ENCODE peak calls at places on chromosomes 7 and 10, in ten cellular contexts. One of them, this sample, is unnamed.

GRCh38 chr10:12455774-12456173 is 106.4 kb downstream of the CAMK1D start:
- DNase-seq in endodermal cell: no peak
- DNase-seq in islet precursor cell: no peak
- DNase-seq in NAMALWA: no peak
- DNase-seq in activated T-cell treated with anti-CD3 and anti-CD28 coated beads, Interleukin-2, amount 50 U/mL, for 48 hours: no peak
- DNase-seq in A172: no peak
- DNase-seq in left ventricle myocardium inferior: no peak
- DNase-seq in glutamatergic neuron: no peak
- DNase-seq in stimulated activated CD8-positive, alpha-beta memory T cell treated with anti-CD3 and anti-CD28 coated beads, Interleukin-7, amount 100 ng/mL, for 4 hours: no peak
- DNase-seq in NCI-H774: no peak
- DNase-seq in this sample: no peak

GRCh38 chr10:56934515-56934914 is 573.5 kb upstream of the ZWINT start:
- DNase-seq in endodermal cell: no peak
- DNase-seq in islet precursor cell: no peak
- DNase-seq in NAMALWA: no peak
- DNase-seq in activated T-cell treated with anti-CD3 and anti-CD28 coated beads, Interleukin-2, amount 50 U/mL, for 48 hours: no peak
- DNase-seq in A172: no peak
- DNase-seq in left ventricle myocardium inferior: no peak
- DNase-seq in glutamatergic neuron: no peak
- DNase-seq in stimulated activated CD8-positive, alpha-beta memory T cell treated with anti-CD3 and anti-CD28 coated beads, Interleukin-7, amount 100 ng/mL, for 4 hours: no peak
- DNase-seq in NCI-H774: no peak
- DNase-seq in this sample: no peak

GRCh38 chr10:123087786-123088185 is 48.0 kb upstream of the HMX3 start:
- DNase-seq in endodermal cell: no peak
- DNase-seq in islet precursor cell: no peak
- DNase-seq in NAMALWA: no peak
- DNase-seq in activated T-cell treated with anti-CD3 and anti-CD28 coated beads, Interleukin-2, amount 50 U/mL, for 48 hours: no peak
- DNase-seq in A172: no peak
- DNase-seq in left ventricle myocardium inferior: no peak
- DNase-seq in glutamatergic neuron: no peak
- DNase-seq in stimulated activated CD8-positive, alpha-beta memory T cell treated with anti-CD3 and anti-CD28 coated beads, Interleukin-7, amount 100 ng/mL, for 4 hours: no peak
- DNase-seq in NCI-H774: no peak
- DNase-seq in this sample: no peak

GRCh38 chr10:8396675-8397074 is 342.2 kb downstream of the GATA3 start:
- DNase-seq in endodermal cell: no peak
- DNase-seq in islet precursor cell: no peak
- DNase-seq in NAMALWA: no peak
- DNase-seq in activated T-cell treated with anti-CD3 and anti-CD28 coated beads, Interleukin-2, amount 50 U/mL, for 48 hours: no peak
- DNase-seq in A172: no peak
- DNase-seq in left ventricle myocardium inferior: no peak
- DNase-seq in glutamatergic neuron: no peak
- DNase-seq in stimulated activated CD8-positive, alpha-beta memory T cell treated with anti-CD3 and anti-CD28 coated beads, Interleukin-7, amount 100 ng/mL, for 4 hours: no peak
- DNase-seq in NCI-H774: no peak
- DNase-seq in this sample: no peak

GRCh38 chr7:40566879-40567278 is 432.1 kb downstream of the SUGCT start:
- DNase-seq in endodermal cell: no peak
- DNase-seq in islet precursor cell: no peak
- DNase-seq in NAMALWA: no peak
- DNase-seq in activated T-cell treated with anti-CD3 and anti-CD28 coated beads, Interleukin-2, amount 50 U/mL, for 48 hours: no peak
- DNase-seq in A172: no peak
- DNase-seq in left ventricle myocardium inferior: no peak
- DNase-seq in glutamatergic neuron: no peak
- DNase-seq in stimulated activated CD8-positive, alpha-beta memory T cell treated with anti-CD3 and anti-CD28 coated beads, Interleukin-7, amount 100 ng/mL, for 4 hours: no peak
- DNase-seq in NCI-H774: no peak
- DNase-seq in this sample: no peak

GRCh38 chr7:148699024-148699771 is 495 bp downstream of the CUL1 start:
- DNase-seq in endodermal cell: peak
- DNase-seq in islet precursor cell: peak
- DNase-seq in NAMALWA: peak
- DNase-seq in activated T-cell treated with anti-CD3 and anti-CD28 coated beads, Interleukin-2, amount 50 U/mL, for 48 hours: peak
- DNase-seq in A172: peak
- DNase-seq in left ventricle myocardium inferior: peak
- DNase-seq in glutamatergic neuron: peak
- DNase-seq in stimulated activated CD8-positive, alpha-beta memory T cell treated with anti-CD3 and anti-CD28 coated beads, Interleukin-7, amount 100 ng/mL, for 4 hours: peak
- DNase-seq in NCI-H774: no peak
- DNase-seq in this sample: no peak

GRCh38 chr7:148727501-148728278 is 29.0 kb downstream of the CUL1 start:
- DNase-seq in endodermal cell: no peak
- DNase-seq in islet precursor cell: no peak
- DNase-seq in NAMALWA: no peak
- DNase-seq in activated T-cell treated with anti-CD3 and anti-CD28 coated beads, Interleukin-2, amount 50 U/mL, for 48 hours: no peak
- DNase-seq in A172: no peak
- DNase-seq in left ventricle myocardium inferior: no peak
- DNase-seq in glutamatergic neuron: no peak
- DNase-seq in stimulated activated CD8-positive, alpha-beta memory T cell treated with anti-CD3 and anti-CD28 coated beads, Interleukin-7, amount 100 ng/mL, for 4 hours: no peak
- DNase-seq in NCI-H774: no peak
- DNase-seq in this sample: no peak

GRCh38 chr7:142153400-142153799 is 41.9 kb downstream of the MGAM2 start:
- DNase-seq in endodermal cell: peak
- DNase-seq in islet precursor cell: no peak
- DNase-seq in NAMALWA: no peak
- DNase-seq in activated T-cell treated with anti-CD3 and anti-CD28 coated beads, Interleukin-2, amount 50 U/mL, for 48 hours: no peak
- DNase-seq in A172: peak
- DNase-seq in left ventricle myocardium inferior: no peak
- DNase-seq in glutamatergic neuron: peak
- DNase-seq in stimulated activated CD8-positive, alpha-beta memory T cell treated with anti-CD3 and anti-CD28 coated beads, Interleukin-7, amount 100 ng/mL, for 4 hours: no peak
- DNase-seq in NCI-H774: peak
- DNase-seq in this sample: no peak

GRCh38 chr10:118342638-118343020 is 505 bp upstream of the FAM204A start:
- DNase-seq in endodermal cell: no peak
- DNase-seq in islet precursor cell: no peak
- DNase-seq in NAMALWA: no peak
- DNase-seq in activated T-cell treated with anti-CD3 and anti-CD28 coated beads, Interleukin-2, amount 50 U/mL, for 48 hours: no peak
- DNase-seq in A172: no peak
- DNase-seq in left ventricle myocardium inferior: no peak
- DNase-seq in glutamatergic neuron: no peak
- DNase-seq in stimulated activated CD8-positive, alpha-beta memory T cell treated with anti-CD3 and anti-CD28 coated beads, Interleukin-7, amount 100 ng/mL, for 4 hours: no peak
- DNase-seq in NCI-H774: no peak
- DNase-seq in this sample: no peak

This sample was measured in NCI-H2081 treated with DMSO at 0.1 percent for 48 hours.